ENCODE peak calls at places on chromosomes 4 and X, in eight cellular contexts. O is fibroblast of lung; G is aorta; T is stomach; K is ascending aorta; Y is lower lobe of right lung; R is CD8-positive, alpha-beta memory T cell; I is IMR-90. U is an unnamed sample.

GRCh38 chrX:134875679-134876078 is 115.1 kb upstream of the SMIM10 start:
- DNase-seq in R (no peak), Y (no peak), O (no peak), I (no peak), G (no peak), K (no peak), T (no peak), U (no peak)

GRCh38 chrX:42129541-42129940 is 206.2 kb upstream of the CASK start:
- DNase-seq in R (no peak), T (no peak), G (no peak), I (no peak), O (no peak), K (no peak), Y (no peak), U (no peak)

GRCh38 chr4:152652102-152652501 is 27.7 kb downstream of the TMEM154 start:
- DNase-seq in I (no peak), R (no peak), O (no peak), Y (no peak), G (no peak), K (no peak), T (no peak), U (no peak)

GRCh38 chrX:10467793-10468192 is 152.6 kb downstream of the MID1 start:
- DNase-seq in G (no peak), K (no peak), T (no peak), O (peak; percentile 77), Y (no peak), R (no peak), I (peak; percentile 54), U (no peak)

GRCh38 chr4:26372525-26373172 is 51.8 kb downstream of the RBPJ start:
- DNase-seq in R (peak; percentile 11), I (peak; percentile 77), Y (no peak), T (no peak), O (peak; percentile 86), K (no peak), G (no peak), U (no peak)

GRCh38 chrX:118627084-118627758 is 100.2 kb upstream of the IL13RA1 start:
- DNase-seq in R (no peak), Y (no peak), T (no peak), G (no peak), K (no peak), I (no peak), O (peak; percentile 2), U (no peak)

GRCh38 chr4:10620935-10621488 is 63.6 kb downstream of the CLNK start:
- DNase-seq in R (no peak), O (no peak), K (no peak), T (no peak), G (no peak), I (no peak), Y (no peak), U (no peak)

GRCh38 chr4:60155088-60155487 is 1045.0 kb upstream of the ADGRL3 start:
- DNase-seq in I (no peak), K (no peak), T (no peak), R (no peak), O (no peak), G (no peak), Y (no peak), U (no peak)

GRCh38 chr4:156547891-156548290 is 423.7 kb downstream of the PDGFC start:
- DNase-seq in Y (no peak), I (peak; percentile 23), G (no peak), K (no peak), R (no peak), T (no peak), O (peak; percentile 34), U (no peak)

GRCh38 chr4:81220269-81220668 is 5.2 kb upstream of the PRKG2 start:
- DNase-seq in G (no peak), Y (no peak), K (no peak), R (no peak), T (no peak), O (no peak), I (no peak), U (no peak)

GRCh38 chr4:138014664-138015288 is 227.4 kb downstream of the SLC7A11 start:
- DNase-seq in Y (no peak), T (no peak), R (no peak), G (no peak), I (no peak), O (no peak), K (no peak), U (no peak)

GRCh38 chr4:77434299-77435092 is 171.1 kb upstream of the CXCL13 start:
- DNase-seq in K (peak; percentile 68), I (no peak), T (no peak), Y (peak; percentile 34), G (peak; percentile 81), O (no peak), R (no peak), U (peak; percentile 21)

GRCh38 chrX:20231598-20231997 is 35.1 kb downstream of the RPS6KA3 start:
- DNase-seq in T (no peak), G (no peak), O (peak; percentile 16), K (no peak), R (no peak), I (no peak), Y (no peak), U (no peak)

GRCh38 chr4:54367059-54367458 is 138.0 kb downstream of the PDGFRA start:
- DNase-seq in O (no peak), T (no peak), R (no peak), I (no peak), Y (no peak), G (no peak), K (no peak), U (no peak)

GRCh38 chr4:41142946-41143720 is 71.2 kb downstream of the APBB2 start:
- DNase-seq in Y (no peak), R (no peak), K (peak; percentile 81), G (peak; percentile 63), O (peak; percentile 97), T (peak; percentile 62), I (peak; percentile 92), U (peak; percentile 28)

DNA sequence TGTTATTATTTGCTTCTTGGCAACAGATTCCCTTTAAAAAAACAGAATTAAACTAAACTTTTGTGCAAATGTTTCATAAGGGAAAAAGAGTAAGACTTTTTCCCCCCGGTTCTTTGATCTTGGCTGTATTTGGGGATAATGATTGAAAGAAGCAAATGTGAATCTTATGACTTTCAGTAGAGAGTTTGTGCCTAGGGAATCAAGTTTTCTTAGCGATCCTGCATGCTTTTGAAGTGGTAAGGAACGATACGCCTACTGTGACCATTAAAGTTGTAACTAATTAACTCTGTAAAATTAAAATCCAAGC is 9.0 kb downstream of the ATP10D start:
- DNase-seq in G (no peak), O (no peak), T (no peak), R (no peak), Y (no peak), K (no peak), I (no peak), U (no peak)
- H3K4me1 ChIP-seq in G (peaks cover 9% of the 10 kb centered on the region), O (no peaks in the 10 kb centered on the region), T (peaks cover 4% of the 10 kb centered on the region), R (no peaks in the 10 kb centered on the region), Y (peaks cover 1% of the 10 kb centered on the region), K (peaks cover 34% of the 10 kb centered on the region), I (peaks cover 3% of the 10 kb centered on the region), U (peaks cover 55% of the 10 kb centered on the region)

GRCh38 chr4:5992171-5993062 is 25.8 kb downstream of the C4orf50 start:
- DNase-seq in T (no peak), G (no peak), Y (no peak), K (peak; percentile 57), O (no peak), R (no peak), I (no peak), U (no peak)

GRCh38 chr4:5993876-5994811 is 24.1 kb downstream of the C4orf50 start:
- DNase-seq in O (no peak), Y (no peak), T (no peak), I (no peak), G (no peak), R (no peak), K (peak; percentile 51), U (no peak)

GRCh38 chr4:5995901-5996623 is 22.2 kb downstream of the C4orf50 start:
- DNase-seq in Y (no peak), O (no peak), T (no peak), I (no peak), K (peak; percentile 58), G (no peak), R (no peak), U (no peak)

GRCh38 chr4:5990446-5991160 is 27.6 kb downstream of the C4orf50 start:
- DNase-seq in I (no peak), R (no peak), T (no peak), O (no peak), G (no peak), K (peak; percentile 53), Y (no peak), U (no peak)

GRCh38 chr4:5993063-5993745 is 25.0 kb downstream of the C4orf50 start:
- DNase-seq in R (no peak), I (no peak), O (no peak), Y (no peak), T (no peak), G (no peak), K (peak; percentile 45), U (no peak)
- H3K27me3 ChIP-seq in R (no peaks in the 10 kb centered on the region), I (no peaks in the 10 kb centered on the region), O (no peaks in the 10 kb centered on the region), Y (peaks cover 4% of the 10 kb centered on the region), T (peaks cover 58% of the 10 kb centered on the region), G (no peaks in the 10 kb centered on the region), K (no peaks in the 10 kb centered on the region), U (peaks cover 89% of the 10 kb centered on the region)

GRCh38 chr4:88054909-88055308 is 47.5 kb downstream of the PKD2 start:
- DNase-seq in I (peak; percentile 72), T (peak; percentile 26), O (peak; percentile 40), Y (no peak), R (no peak), K (no peak), G (no peak), U (no peak)

GRCh38 chr4:88062311-88062710 is 54.9 kb downstream of the PKD2 start:
- DNase-seq in O (no peak), Y (no peak), R (no peak), I (no peak), K (no peak), G (no peak), T (no peak), U (no peak)

GRCh38 chr4:88059781-88060180 is 52.3 kb downstream of the PKD2 start:
- DNase-seq in T (no peak), G (no peak), I (no peak), Y (no peak), K (no peak), O (no peak), R (no peak), U (no peak)

GRCh38 chr4:88060431-88060830 is 53.0 kb downstream of the PKD2 start:
- DNase-seq in I (no peak), R (no peak), Y (no peak), O (peak; percentile 60), K (no peak), G (no peak), T (no peak), U (no peak)

DNA sequence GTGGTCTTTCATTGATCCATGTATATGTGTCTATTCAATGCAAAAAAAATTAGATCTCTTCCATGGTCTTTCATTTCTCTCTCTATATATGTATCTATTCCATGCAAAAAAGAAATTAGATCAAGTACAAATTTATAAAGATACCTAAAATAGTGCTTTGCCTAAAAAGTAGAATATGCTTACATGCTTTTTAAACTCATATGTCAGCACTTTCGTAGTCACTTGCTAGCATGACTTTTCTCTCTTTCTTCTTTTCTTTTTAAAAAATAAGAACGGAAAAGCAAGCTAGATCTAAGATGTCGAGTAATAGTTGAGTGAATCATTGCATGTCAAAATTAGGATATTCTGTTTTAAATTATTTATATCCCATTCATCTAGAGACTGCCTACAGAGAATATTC is 50.9 kb downstream of the PKD2 start:
- DNase-seq in T (no peak), G (no peak), R (no peak), O (no peak), Y (no peak), I (no peak), K (no peak), U (no peak)
- H3K36me3 ChIP-seq in T (peaks cover 3% of the 10 kb centered on the region), G (peaks cover 1% of the 10 kb centered on the region), R (no peaks in the 10 kb centered on the region), O (peaks cover 4% of the 10 kb centered on the region), Y (peaks cover 65% of the 10 kb centered on the region), I (peaks cover 7% of the 10 kb centered on the region), K (peaks cover 81% of the 10 kb centered on the region), U (peaks cover 60% of the 10 kb centered on the region)

GRCh38 chrX:68698955-68699354 is 51.5 kb downstream of the STARD8 start:
- DNase-seq in R (no peak), O (no peak), K (no peak), I (no peak), G (no peak), Y (no peak), T (peak; percentile 37), U (no peak)
- H3K4me1 ChIP-seq in R (no peaks in the 10 kb centered on the region), O (no peaks in the 10 kb centered on the region), K (no peaks in the 10 kb centered on the region), I (no peaks in the 10 kb centered on the region), G (no peaks in the 10 kb centered on the region), Y (peaks cover 17% of the 10 kb centered on the region), T (no peaks in the 10 kb centered on the region), U (peaks cover 53% of the 10 kb centered on the region)

U was measured in left ventricle myocardium inferior.